ENCODE peak calls at places on chromosome 15, in four cellular contexts. E is tibial artery, W is OCI-LY7, P is hepatocyte. D is an unnamed sample. For H3K36me3, the result is how much of the 10 kb centered on the place peaks cover.

GRCh38 chr15:100525894-100526512 is 2.7 kb downstream of the CERS3 start:
- DNase-seq in W (no peak), P (peak), E (peak), D (no peak)

GRCh38 chr15:64636101-64636500 is 139.3 kb downstream of the RBPMS2 start:
- DNase-seq in P (no peak), E (no peak), W (no peak), D (no peak)

GRCh38 chr15:52463638-52464037 is 65.0 kb downstream of the MYO5A start:
- DNase-seq in P (no peak), E (no peak), W (peak), D (no peak)

GRCh38 chr15:81911572-81911971 is 134.2 kb downstream of the MEX3B start:
- DNase-seq in P (no peak), W (no peak), E (no peak), D (no peak)

GRCh38 chr15:50884583-50884982 is 23.9 kb upstream of the AP4E1 start:
- DNase-seq in E (no peak), P (no peak), W (no peak), D (no peak)

GRCh38 chr15:94234300-94234699 is 2.9 kb downstream of the MCTP2 start:
- DNase-seq in P (peak), W (no peak), E (no peak), D (no peak)

GRCh38 chr15:79136434-79137046 is 46.0 kb upstream of the RASGRF1 start:
- DNase-seq in P (no peak), W (no peak), E (no peak), D (no peak)

GRCh38 chr15:51883436-51883835 is 54.0 kb downstream of the TMOD3 start:
- DNase-seq in W (no peak), P (no peak), E (no peak), D (no peak)

GRCh38 chr15:26697913-26698312 is 75.0 kb downstream of the GABRB3 start:
- DNase-seq in W (no peak), P (no peak), E (no peak), D (no peak)

GRCh38 chr15:87566236-87566635 is 690.3 kb downstream of the NTRK3 start:
- DNase-seq in P (no peak), E (no peak), W (no peak), D (no peak)

GRCh38 chr15:66923438-66923881 is 141.9 kb upstream of the SMAD3 start:
- DNase-seq in P (peak), E (no peak), W (peak), D (no peak)

GRCh38 chr15:67303490-67304363 is 49.1 kb downstream of the IQCH start:
- DNase-seq in E (no peak), W (peak), P (peak), D (peak)

GRCh38 chr15:31347067-31347975 is 20.7 kb downstream of the KLF13 start:
- DNase-seq in W (peak), P (no peak), E (no peak), D (no peak)

GRCh38 chr15:31305375-31305774 is 21.3 kb upstream of the KLF13 start:
- DNase-seq in E (no peak), W (no peak), P (no peak), D (no peak)

GRCh38 chr15:77181305-77182074 is 110.6 kb upstream of the TSPAN3 start:
- DNase-seq in W (peak), E (no peak), P (no peak), D (no peak)

GRCh38 chr15:64249842-64250575 is 87.2 kb upstream of the PPIB start:
- DNase-seq in P (no peak), E (no peak), W (no peak), D (no peak)

GRCh38 chr15:66099950-66100671 is 153.4 kb downstream of the MEGF11 start:
- DNase-seq in W (no peak), P (no peak), E (no peak), D (no peak)

GRCh38 chr15:48975713-48976419 is 12.1 kb upstream of the SHC4 start:
- DNase-seq in P (peak), W (peak), E (peak), D (peak)

GRCh38 chr15:86336051-86336788 is 256.5 kb downstream of the AGBL1 start:
- DNase-seq in P (no peak), E (no peak), W (no peak), D (no peak)

GRCh38 chr15:31478781-31479221 is 152.2 kb downstream of the KLF13 start:
- DNase-seq in W (no peak), P (no peak), E (no peak), D (no peak)

GRCh38 chr15:31241888-31242287 is 84.7 kb upstream of the KLF13 start:
- DNase-seq in E (no peak), P (no peak), W (no peak), D (peak)

GRCh38 chr15:36332301-36332700 is 247.1 kb upstream of the CDIN1 start:
- DNase-seq in W (no peak), P (no peak), E (no peak), D (no peak)

GRCh38 chr15:78661001-78661400 is 20.0 kb upstream of the CHRNB4 start:
- DNase-seq in P (no peak), W (no peak), E (no peak), D (no peak)

DNA sequence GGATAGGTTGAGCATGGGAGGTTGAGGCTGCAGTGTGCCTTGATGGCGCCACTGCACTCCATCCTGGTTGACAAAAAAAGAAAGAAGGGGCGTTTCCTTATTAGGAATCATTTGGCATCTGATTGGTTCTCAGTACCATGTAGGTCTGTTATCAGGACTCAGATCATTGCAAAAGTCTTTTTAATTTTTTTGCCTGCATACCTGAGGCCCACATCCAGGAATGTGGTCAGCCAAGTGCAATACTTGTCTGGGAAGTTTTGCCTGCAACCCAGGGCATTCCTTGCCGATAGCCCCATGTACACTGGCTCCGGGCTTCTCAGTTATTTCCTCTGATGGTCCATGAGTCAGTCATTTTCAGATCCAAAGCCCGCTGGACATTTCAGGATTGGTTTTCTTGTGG is 50.1 kb upstream of the CRTC3 start:
- DNase-seq in P (peak), E (no peak), W (no peak), D (peak)
- H3K36me3 ChIP-seq in P (under half), E (half or more), W (half or more), D (under half)

GRCh38 chr15:46526726-46527110 is 891.9 kb downstream of the SQOR start:
- DNase-seq in E (no peak), W (no peak), P (no peak), D (no peak)
- H3K36me3 ChIP-seq in E (under half), W (under half), P (under half), D (under half)

DNA sequence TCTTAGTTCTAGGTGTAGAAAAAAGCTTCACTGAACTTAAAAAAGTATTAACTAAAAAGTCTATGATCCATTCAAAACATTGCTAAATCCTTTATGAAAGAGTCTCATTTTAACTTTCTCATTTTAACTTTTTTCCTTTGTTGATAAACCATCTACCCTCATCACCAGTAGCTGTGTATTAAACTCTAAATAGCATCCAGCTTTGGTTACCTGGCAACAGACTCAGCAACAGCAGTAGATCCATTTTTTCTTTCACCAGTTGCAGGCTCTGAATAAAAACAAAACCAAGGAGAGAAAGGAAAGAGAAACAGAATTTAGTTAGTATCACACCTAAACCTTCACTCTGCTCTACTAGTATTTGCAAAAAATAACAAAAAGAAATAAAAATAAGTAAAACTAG is 51.6 kb downstream of the TP53BP1 start:
- DNase-seq in W (no peak), P (no peak), E (no peak), D (no peak)
- H3K36me3 ChIP-seq in W (half or more), P (under half), E (under half), D (under half)

DNA sequence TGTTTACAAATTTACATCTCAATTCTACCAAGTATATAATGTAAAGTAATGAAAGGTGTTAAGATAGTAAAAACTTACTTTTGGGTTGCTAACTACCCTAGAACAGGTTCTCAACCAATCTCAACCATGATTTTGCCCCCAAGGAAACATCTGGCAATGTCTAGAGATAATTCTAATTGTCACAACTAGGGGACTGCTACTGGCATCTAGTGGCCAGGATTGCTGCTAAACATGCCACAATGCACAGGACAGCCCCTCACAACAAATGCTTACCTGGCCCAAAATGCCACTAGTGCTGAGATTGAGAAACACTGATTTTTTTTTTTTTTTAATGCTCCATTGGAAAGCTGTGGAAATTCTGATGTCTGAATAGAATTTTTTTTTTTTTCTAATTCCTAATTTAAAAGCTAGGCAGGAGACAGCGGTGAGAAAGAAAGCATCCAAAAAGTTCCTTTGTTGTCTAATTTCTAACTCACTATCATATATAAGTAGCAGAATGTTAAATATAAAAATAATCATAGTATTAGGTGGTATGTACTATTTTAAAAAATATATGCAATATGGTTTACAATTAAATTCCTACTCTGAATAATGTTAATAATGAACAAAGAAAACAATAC is 81.5 kb downstream of the TJP1 start:
- DNase-seq in W (peak), P (no peak), E (no peak), D (peak)
- H3K36me3 ChIP-seq in W (under half), P (under half), E (under half), D (under half)

D was measured in Caco-2.